ENCODE peak calls at places on chromosomes 4 and X, in seven cellular contexts. P is body of pancreas; Z is neural crest cell; V is hepatocyte; U is PC-3; M is activated T-cell treated with anti-CD3 and anti-CD28 coated beads, Interleukin-2, amount 50 U/mL, for 4 hours; R is stimulated activated CD4-positive, alpha-beta T cell treated with anti-CD3 and anti-CD28 coated beads, TNF-alpha, amount 100 ng/mL, for 4 hours. S is an unnamed sample.

GRCh38 chr4:22500128-22500611 is 15.7 kb downstream of the ADGRA3 start:
- DNase-seq in P (peak), Z (no peak), V (no peak), U (peak), M (no peak), R (no peak), S (peak)

GRCh38 chr4:131026771-131027170 is 1930.8 kb downstream of the C4orf33 start:
- DNase-seq in P (no peak), Z (no peak), V (no peak), U (no peak), M (no peak), R (no peak), S (no peak)

GRCh38 chr4:150781108-150781663 is 199.2 kb downstream of the MAB21L2 start:
- DNase-seq in P (no peak), Z (no peak), V (no peak), U (no peak), M (no peak), R (no peak), S (no peak)

GRCh38 chrX:125404667-125405160 is 85.0 kb downstream of the TEX13C start:
- DNase-seq in P (no peak), Z (no peak), V (no peak), U (no peak), M (no peak), R (no peak), S (no peak)

GRCh38 chrX:140572724-140573123 is 67.9 kb upstream of the SOX3 start:
- DNase-seq in P (peak), Z (peak), V (peak), U (peak), M (no peak), R (no peak), S (peak)

GRCh38 chr4:100929135-100929534 is 411.3 kb upstream of the EMCN start:
- DNase-seq in P (no peak), Z (no peak), V (no peak), U (no peak), M (no peak), R (no peak), S (no peak)

GRCh38 chrX:122119361-122119760 is 1064.7 kb upstream of the GRIA3 start:
- DNase-seq in P (no peak), Z (no peak), V (no peak), U (no peak), M (no peak), R (no peak), S (no peak)

GRCh38 chr4:45317276-45317675 is 590.9 kb upstream of the GNPDA2 start:
- DNase-seq in P (no peak), Z (no peak), V (peak), U (peak), M (no peak), R (no peak), S (no peak)

GRCh38 chr4:1711055-1711905 is 839 bp downstream of the SLBP start:
- DNase-seq in P (peak), Z (no peak), V (peak), U (peak), M (no peak), R (no peak), S (no peak)

GRCh38 chrX:97539970-97540519 is 656.3 kb downstream of the RPA4 start:
- DNase-seq in P (no peak), Z (no peak), V (no peak), U (no peak), M (no peak), R (no peak), S (no peak)

GRCh38 chr4:36385951-36386561 is 104.6 kb downstream of the DTHD1 start:
- DNase-seq in P (no peak), Z (no peak), V (no peak), U (no peak), M (no peak), R (no peak), S (no peak)

GRCh38 chr4:152976466-152976761 is 40.3 kb downstream of the FHDC1 start:
- DNase-seq in P (no peak), Z (no peak), V (no peak), U (no peak), M (no peak), R (no peak), S (no peak)

GRCh38 chrX:41144873-41145272 is 59.6 kb downstream of the USP9X start:
- DNase-seq in P (no peak), Z (no peak), V (no peak), U (no peak), M (no peak), R (no peak), S (no peak)

GRCh38 chr4:85773372-85773771 is 298.4 kb downstream of the ARHGAP24 start:
- DNase-seq in P (no peak), Z (no peak), V (no peak), U (no peak), M (no peak), R (no peak), S (no peak)

GRCh38 chr4:116302990-116303735 is 782.2 kb downstream of the TRAM1L1 start:
- DNase-seq in P (no peak), Z (no peak), V (no peak), U (no peak), M (no peak), R (no peak), S (no peak)

GRCh38 chrX:47182106-47182700 is 11.4 kb upstream of the UBA1 start:
- DNase-seq in P (no peak), Z (no peak), V (no peak), U (no peak), M (no peak), R (no peak), S (no peak)

GRCh38 chr4:87915621-87916020 is 59.9 kb upstream of the SPP1 start:
- DNase-seq in P (no peak), Z (no peak), V (no peak), U (no peak), M (no peak), R (no peak), S (no peak)

GRCh38 chr4:169849456-169849855 is 91.7 kb upstream of the HPF1 start:
- DNase-seq in P (no peak), Z (no peak), V (no peak), U (no peak), M (no peak), R (no peak), S (no peak)

GRCh38 chrX:153926594-153926862 is 464 bp upstream of the ARHGAP4 start:
- DNase-seq in P (no peak), Z (no peak), V (no peak), U (no peak), M (no peak), R (no peak), S (no peak)

GRCh38 chrX:63350551-63350950 is 581 bp downstream of the SPIN4 start:
- DNase-seq in P (peak), Z (no peak), V (peak), U (peak), M (no peak), R (no peak), S (peak)

GRCh38 chr4:10303291-10303690 is 153.9 kb downstream of the ZNF518B start:
- DNase-seq in P (no peak), Z (no peak), V (peak), U (no peak), M (no peak), R (no peak), S (no peak)

GRCh38 chr4:163988921-163989320 is 494.4 kb downstream of the TMA16 start:
- DNase-seq in P (no peak), Z (no peak), V (no peak), U (no peak), M (no peak), R (no peak), S (no peak)

GRCh38 chr4:112060212-112060611 is 85.0 kb upstream of the FAM241A start:
- DNase-seq in P (no peak), Z (no peak), V (peak), U (peak), M (no peak), R (no peak), S (no peak)

GRCh38 chr4:41178372-41179085 is 35.8 kb downstream of the APBB2 start:
- DNase-seq in P (no peak), Z (no peak), V (no peak), U (peak), M (no peak), R (no peak), S (no peak)

GRCh38 chr4:52600275-52600674 is 58.8 kb downstream of the USP46 start:
- DNase-seq in P (no peak), Z (no peak), V (no peak), U (no peak), M (no peak), R (no peak), S (no peak)

GRCh38 chrX:148618472-148619445 is 118.3 kb downstream of the AFF2 start:
- DNase-seq in P (no peak), Z (no peak), V (peak), U (no peak), M (no peak), R (no peak), S (no peak)

GRCh38 chr4:3257691-3258482 is 8.9 kb downstream of the MSANTD1 start:
- DNase-seq in P (no peak), Z (no peak), V (no peak), U (peak), M (no peak), R (no peak), S (no peak)

GRCh38 chr4:114019276-114019971 is 40.0 kb upstream of the ARSJ start:
- DNase-seq in P (no peak), Z (no peak), V (no peak), U (no peak), M (no peak), R (no peak), S (no peak)

GRCh38 chr4:39118034-39118658 is 56.1 kb downstream of the KLHL5 start:
- DNase-seq in P (no peak), Z (no peak), V (no peak), U (no peak), M (no peak), R (peak), S (no peak)

GRCh38 chr4:110620352-110621327 is 2.2 kb downstream of the PITX2 start:
- DNase-seq in P (no peak), Z (peak), V (peak), U (peak), M (no peak), R (no peak), S (peak)

GRCh38 chr4:74104145-74104544 is 5.2 kb upstream of the CXCL2 start:
- DNase-seq in P (peak), Z (no peak), V (peak), U (no peak), M (no peak), R (no peak), S (peak)

GRCh38 chr4:3705236-3705987 is 60.8 kb upstream of the ADRA2C start:
- DNase-seq in P (peak), Z (no peak), V (no peak), U (no peak), M (no peak), R (no peak), S (no peak)

GRCh38 chr4:8575457-8575856 is 4.7 kb upstream of the GPR78 start:
- DNase-seq in P (no peak), Z (no peak), V (no peak), U (no peak), M (no peak), R (no peak), S (no peak)

GRCh38 chr4:116400480-116400879 is 684.9 kb downstream of the TRAM1L1 start:
- DNase-seq in P (no peak), Z (no peak), V (no peak), U (peak), M (no peak), R (no peak), S (no peak)

GRCh38 chr4:72326692-72327632 is 242.1 kb downstream of the ADAMTS3 start:
- DNase-seq in P (no peak), Z (no peak), V (peak), U (peak), M (no peak), R (no peak), S (peak)

GRCh38 chr4:98632258-98632657 is 26.2 kb downstream of the TSPAN5 start:
- DNase-seq in P (no peak), Z (no peak), V (no peak), U (no peak), M (no peak), R (no peak), S (no peak)

S was measured in LoVo.